ENCODE peak calls at places on chromosome 16, in five cellular contexts. X is lung, K is right atrium auricular region, L is fibroblast of lung, Z is A549. H is an unnamed sample.

GRCh38 chr16:10370096-10370726 is 15.7 kb upstream of the ATF7IP2 start:
- DNase-seq in L (peak; percentile 14), X (no peak), K (no peak), Z (no peak), H (no peak)

GRCh38 chr16:87138868-87139267 is 178.3 kb downstream of the C16orf95 start:
- DNase-seq in K (no peak), L (no peak), X (no peak), Z (no peak), H (no peak)

GRCh38 chr16:53714080-53715050 is 10.4 kb downstream of the FTO start:
- DNase-seq in L (no peak), K (no peak), X (no peak), Z (no peak), H (no peak)

GRCh38 chr16:1048442-1049112 is 24.0 kb upstream of the SSTR5 start:
- DNase-seq in X (no peak), Z (peak; percentile 68), L (peak; percentile 17), K (no peak), H (peak; percentile 21)

GRCh38 chr16:19884611-19885455 is at the start of gene GPRC5B:
- DNase-seq in L (peak; percentile 33), Z (peak; percentile 46), X (no peak), K (no peak), H (peak; percentile 36)

GRCh38 chr16:88854306-88855111 is 2.2 kb downstream of the GALNS start:
- DNase-seq in L (no peak), Z (no peak), K (no peak), X (no peak), H (no peak)

GRCh38 chr16:53518550-53519416 is 15.8 kb upstream of the AKTIP start:
- DNase-seq in L (peak; percentile 37), X (peak; percentile 58), Z (no peak), K (peak; percentile 80), H (no peak)

GRCh38 chr16:3058173-3059030 is 7.0 kb upstream of the IL32 start:
- DNase-seq in X (no peak), Z (peak; percentile 64), L (no peak), K (no peak), H (no peak)

GRCh38 chr16:85420501-85421337 is 192.4 kb upstream of the GSE1 start:
- DNase-seq in Z (peak; percentile 78), K (no peak), X (peak; percentile 58), L (peak; percentile 21), H (peak; percentile 49)

GRCh38 chr16:28193530-28194423 is 18.0 kb downstream of the XPO6 start:
- DNase-seq in X (no peak), K (no peak), L (peak; percentile 95), Z (peak; percentile 59), H (peak; percentile 76)

GRCh38 chr16:85400305-85401205 is 212.6 kb upstream of the GSE1 start:
- DNase-seq in Z (no peak), L (no peak), K (no peak), X (no peak), H (no peak)

GRCh38 chr16:66420396-66420795 is 6.7 kb upstream of the BEAN1 start:
- DNase-seq in Z (no peak), L (peak; percentile 11), X (no peak), K (no peak), H (no peak)

GRCh38 chr16:81562174-81562849 is 117.7 kb downstream of the CMIP start:
- DNase-seq in K (no peak), L (no peak), X (no peak), Z (no peak), H (no peak)

GRCh38 chr16:15973460-15973859 is 24.0 kb downstream of the ABCC1 start:
- DNase-seq in L (no peak), K (no peak), Z (no peak), X (no peak), H (no peak)

GRCh38 chr16:86457621-86458456 is 52.5 kb upstream of the FOXF1 start:
- DNase-seq in X (no peak), Z (no peak), L (peak; percentile 95), K (no peak), H (no peak)

GRCh38 chr16:58506241-58507194 is 6.6 kb downstream of the NDRG4 start:
- DNase-seq in X (no peak), L (no peak), K (no peak), Z (no peak), H (no peak)

GRCh38 chr16:26645629-26646028 is 421.1 kb upstream of the C16orf82 start:
- DNase-seq in K (peak; percentile 23), L (no peak), Z (peak; percentile 10), X (no peak), H (no peak)

GRCh38 chr16:80563807-80564206 is 23.0 kb downstream of the DYNLRB2 start:
- DNase-seq in Z (no peak), X (no peak), L (no peak), K (no peak), H (no peak)

GRCh38 chr16:79294568-79294967 is 306.0 kb downstream of the MAF start:
- DNase-seq in K (no peak), X (no peak), L (no peak), Z (no peak), H (no peak)

GRCh38 chr16:67394271-67395104 is 1.2 kb upstream of the TPPP3 start:
- DNase-seq in Z (no peak), K (no peak), X (no peak), L (no peak), H (no peak)

GRCh38 chr16:82943371-82943770 is 316.6 kb downstream of the CDH13 start:
- DNase-seq in L (peak; percentile 58), Z (no peak), K (no peak), X (no peak), H (no peak)

GRCh38 chr16:3282103-3282746 is 1.1 kb upstream of the ZNF263 start:
- DNase-seq in X (no peak), Z (no peak), L (peak; percentile 82), K (peak; percentile 63), H (no peak)

GRCh38 chr16:86151372-86151950 is 252.5 kb downstream of the IRF8 start:
- DNase-seq in L (no peak), X (no peak), K (no peak), Z (no peak), H (no peak)

GRCh38 chr16:85422374-85423185 is 190.5 kb upstream of the GSE1 start:
- DNase-seq in K (no peak), L (no peak), X (peak; percentile 81), Z (peak; percentile 65), H (peak; percentile 27)

GRCh38 chr16:88608076-88608475 is 30.3 kb upstream of the IL17C start:
- DNase-seq in X (no peak), K (no peak), L (no peak), Z (no peak), H (no peak)

GRCh38 chr16:1887711-1888354 is 15.9 kb upstream of the MEIOB start:
- DNase-seq in X (no peak), L (no peak), Z (no peak), K (no peak), H (no peak)

GRCh38 chr16:83031524-83031923 is 404.8 kb downstream of the CDH13 start:
- DNase-seq in K (no peak), X (no peak), L (peak; percentile 8), Z (no peak), H (no peak)

GRCh38 chr16:337975-338575 is 14.4 kb downstream of the AXIN1 start:
- DNase-seq in Z (no peak), L (no peak), X (no peak), K (no peak), H (no peak)

GRCh38 chr16:88633684-88634140 is 4.7 kb upstream of the IL17C start:
- DNase-seq in K (no peak), X (no peak), Z (peak; percentile 68), L (no peak), H (no peak)

GRCh38 chr16:25633549-25633948 is 58.2 kb upstream of the HS3ST4 start:
- DNase-seq in K (no peak), L (no peak), X (no peak), Z (peak; percentile 35), H (peak; percentile 6)

GRCh38 chr16:81454044-81454443 is 9.4 kb downstream of the CMIP start:
- DNase-seq in K (no peak), Z (no peak), L (no peak), X (no peak), H (no peak)

GRCh38 chr16:5738586-5738985 is 641.0 kb upstream of the EEF2KMT start:
- DNase-seq in Z (no peak), L (no peak), X (no peak), K (no peak), H (no peak)

GRCh38 chr16:12063004-12063395 is 86.5 kb downstream of the SNX29 start:
- DNase-seq in K (no peak), X (no peak), Z (no peak), L (no peak), H (no peak)
- H3K27ac ChIP-seq in K (peak overlapping the region; percentile 75), X (no peak overlapping the region), Z (no peak overlapping the region), L (peak overlapping the region; percentile 67), H (peak overlapping the region; percentile 92)

GRCh38 chr16:50942143-50942542 is 200.3 kb downstream of the CYLD start:
- DNase-seq in X (no peak), K (no peak), Z (no peak), L (no peak), H (no peak)
- TF ChIP-seq CTCF in X (no peak), K (no peak), Z (no peak), L (no peak), H (no peak)

GRCh38 chr16:73046484-73047214 is 1.3 kb downstream of the ZFHX3 start:
- DNase-seq in Z (no peak), X (no peak), L (no peak), K (no peak), H (no peak)
- H3K27ac ChIP-seq in Z (peak overlapping the region; percentile 99), X (no peak overlapping the region), L (peak overlapping the region; percentile 70), K (peak overlapping the region; percentile 85), H (peak overlapping the region; percentile 98)

DNA sequence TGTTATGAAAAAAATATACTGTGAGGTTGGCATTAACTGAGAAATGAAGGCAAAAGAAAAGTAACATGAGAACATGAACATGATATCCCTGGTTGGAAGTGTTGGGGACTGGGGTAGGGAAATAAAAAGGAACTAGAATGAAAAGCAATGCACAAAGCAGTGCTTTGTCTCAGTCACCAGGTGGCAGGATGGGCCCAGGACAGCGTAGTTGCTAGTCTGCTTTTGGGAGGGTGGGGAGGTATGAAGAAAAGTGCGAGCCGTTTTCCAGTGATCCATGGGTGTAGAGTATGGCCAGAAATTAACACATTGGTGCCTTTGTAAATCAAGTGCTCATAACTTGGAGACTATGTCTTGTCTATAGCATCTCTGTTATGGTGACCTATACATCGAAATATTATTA is 662.5 kb upstream of the SALL1 start:
- DNase-seq in Z (no peak), K (no peak), L (no peak), X (no peak), H (no peak)
- TF ChIP-seq CTCF in Z (no peak), K (no peak), L (peak; percentile 16), X (no peak), H (no peak)

GRCh38 chr16:56787185-56787584 is 57.3 kb downstream of the NUP93 start:
- DNase-seq in Z (no peak), X (no peak), K (no peak), L (no peak), H (no peak)
- H3K27ac ChIP-seq in Z (no peak overlapping the region), X (no peak overlapping the region), K (no peak overlapping the region), L (no peak overlapping the region), H (no peak overlapping the region)

DNA sequence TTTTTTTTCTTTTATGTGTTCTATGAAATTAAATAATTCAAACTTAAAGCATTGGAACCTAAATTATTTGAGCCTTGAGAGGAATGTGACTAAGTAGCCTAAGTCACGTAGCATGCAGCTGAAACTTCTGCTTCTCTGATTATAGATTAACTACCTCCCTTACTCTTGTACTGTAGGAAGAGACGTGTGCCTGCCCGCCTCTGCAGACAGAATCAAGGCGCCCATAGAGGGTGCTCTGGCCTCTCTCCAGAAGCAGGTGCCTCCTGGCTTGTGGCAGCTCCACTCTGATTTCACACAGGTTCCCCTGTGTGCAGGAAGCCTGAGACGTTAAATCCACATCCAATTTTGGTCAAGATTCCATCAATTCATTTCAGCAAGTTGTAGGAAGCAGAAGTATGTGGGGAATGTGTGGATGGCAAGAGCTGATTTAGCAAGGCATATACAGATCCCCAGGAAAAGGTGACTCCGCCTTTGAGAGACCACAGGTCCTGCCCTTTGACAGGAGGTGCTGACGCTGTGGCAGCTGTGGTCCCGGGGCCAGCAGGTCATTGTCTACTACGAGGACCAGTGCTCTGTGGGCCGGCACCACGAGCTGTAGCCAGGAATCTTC is 1418.8 kb downstream of the CDH11 start:
- DNase-seq in K (no peak), Z (no peak), L (no peak), X (no peak), H (no peak)
- TF ChIP-seq CTCF in K (no peak), Z (no peak), L (no peak), X (no peak), H (no peak)